ENCODE peak calls at places on chromosomes 5 and 9, in seven cellular contexts. One of them, this sample, is unnamed.

GRCh38 chr5:96855041-96855872 is 21.0 kb upstream of the ERAP2 start:
- DNase-seq in cardiac muscle cell: no peak
- DNase-seq in fibroblast of lung: peak
- DNase-seq in Caki2: no peak
- DNase-seq in HuH-7: no peak
- DNase-seq in stimulated activated CD8-positive, alpha-beta memory T cell treated with anti-CD3 and anti-CD28 coated beads, Interleukin-15, amount 100 ng/mL, for 24 hours: no peak
- DNase-seq in amniotic stem cell: no peak
- DNase-seq in this sample: peak

GRCh38 chr9:75889577-75889976 is 896 bp upstream of the PCSK5 start:
- DNase-seq in cardiac muscle cell: peak
- DNase-seq in fibroblast of lung: no peak
- DNase-seq in Caki2: no peak
- DNase-seq in HuH-7: peak
- DNase-seq in stimulated activated CD8-positive, alpha-beta memory T cell treated with anti-CD3 and anti-CD28 coated beads, Interleukin-15, amount 100 ng/mL, for 24 hours: no peak
- DNase-seq in amniotic stem cell: no peak
- DNase-seq in this sample: no peak

GRCh38 chr9:117825609-117826347 is 121.6 kb downstream of the TLR4 start:
- DNase-seq in cardiac muscle cell: no peak
- DNase-seq in fibroblast of lung: no peak
- DNase-seq in Caki2: no peak
- DNase-seq in HuH-7: no peak
- DNase-seq in stimulated activated CD8-positive, alpha-beta memory T cell treated with anti-CD3 and anti-CD28 coated beads, Interleukin-15, amount 100 ng/mL, for 24 hours: no peak
- DNase-seq in amniotic stem cell: no peak
- DNase-seq in this sample: no peak

GRCh38 chr9:79955300-79955699 is 383.5 kb downstream of the TLE4 start:
- DNase-seq in cardiac muscle cell: no peak
- DNase-seq in fibroblast of lung: no peak
- DNase-seq in Caki2: no peak
- DNase-seq in HuH-7: no peak
- DNase-seq in stimulated activated CD8-positive, alpha-beta memory T cell treated with anti-CD3 and anti-CD28 coated beads, Interleukin-15, amount 100 ng/mL, for 24 hours: no peak
- DNase-seq in amniotic stem cell: no peak
- DNase-seq in this sample: peak

GRCh38 chr5:166165600-166165999 is 2125.8 kb upstream of the WWC1 start:
- DNase-seq in cardiac muscle cell: peak
- DNase-seq in fibroblast of lung: no peak
- DNase-seq in Caki2: peak
- DNase-seq in HuH-7: peak
- DNase-seq in stimulated activated CD8-positive, alpha-beta memory T cell treated with anti-CD3 and anti-CD28 coated beads, Interleukin-15, amount 100 ng/mL, for 24 hours: no peak
- DNase-seq in amniotic stem cell: no peak
- DNase-seq in this sample: no peak

GRCh38 chr9:37801287-37801850 is 772 bp downstream of the DCAF10 start:
- DNase-seq in cardiac muscle cell: peak
- DNase-seq in fibroblast of lung: peak
- DNase-seq in Caki2: no peak
- DNase-seq in HuH-7: no peak
- DNase-seq in stimulated activated CD8-positive, alpha-beta memory T cell treated with anti-CD3 and anti-CD28 coated beads, Interleukin-15, amount 100 ng/mL, for 24 hours: no peak
- DNase-seq in amniotic stem cell: no peak
- DNase-seq in this sample: peak

GRCh38 chr5:84564311-84564710 is 179.6 kb upstream of the EDIL3 start:
- DNase-seq in cardiac muscle cell: no peak
- DNase-seq in fibroblast of lung: peak
- DNase-seq in Caki2: no peak
- DNase-seq in HuH-7: no peak
- DNase-seq in stimulated activated CD8-positive, alpha-beta memory T cell treated with anti-CD3 and anti-CD28 coated beads, Interleukin-15, amount 100 ng/mL, for 24 hours: no peak
- DNase-seq in amniotic stem cell: peak
- DNase-seq in this sample: peak

GRCh38 chr5:56631719-56632118 is 183.6 kb upstream of the MAP3K1 start:
- DNase-seq in cardiac muscle cell: no peak
- DNase-seq in fibroblast of lung: no peak
- DNase-seq in Caki2: no peak
- DNase-seq in HuH-7: no peak
- DNase-seq in stimulated activated CD8-positive, alpha-beta memory T cell treated with anti-CD3 and anti-CD28 coated beads, Interleukin-15, amount 100 ng/mL, for 24 hours: no peak
- DNase-seq in amniotic stem cell: no peak
- DNase-seq in this sample: no peak

GRCh38 chr9:136081113-136081825 is 13.8 kb downstream of the NACC2 start:
- DNase-seq in cardiac muscle cell: no peak
- DNase-seq in fibroblast of lung: no peak
- DNase-seq in Caki2: no peak
- DNase-seq in HuH-7: no peak
- DNase-seq in stimulated activated CD8-positive, alpha-beta memory T cell treated with anti-CD3 and anti-CD28 coated beads, Interleukin-15, amount 100 ng/mL, for 24 hours: no peak
- DNase-seq in amniotic stem cell: no peak
- DNase-seq in this sample: no peak

GRCh38 chr9:4382722-4383317 is 83.0 kb upstream of the GLIS3 start:
- DNase-seq in cardiac muscle cell: peak
- DNase-seq in fibroblast of lung: peak
- DNase-seq in Caki2: peak
- DNase-seq in HuH-7: peak
- DNase-seq in stimulated activated CD8-positive, alpha-beta memory T cell treated with anti-CD3 and anti-CD28 coated beads, Interleukin-15, amount 100 ng/mL, for 24 hours: no peak
- DNase-seq in amniotic stem cell: no peak
- DNase-seq in this sample: peak

GRCh38 chr5:122142480-122142879 is 13.1 kb downstream of the ZNF474 start:
- DNase-seq in cardiac muscle cell: no peak
- DNase-seq in fibroblast of lung: peak
- DNase-seq in Caki2: peak
- DNase-seq in HuH-7: no peak
- DNase-seq in stimulated activated CD8-positive, alpha-beta memory T cell treated with anti-CD3 and anti-CD28 coated beads, Interleukin-15, amount 100 ng/mL, for 24 hours: no peak
- DNase-seq in amniotic stem cell: peak
- DNase-seq in this sample: no peak

GRCh38 chr5:180168758-180169157 is 40.3 kb downstream of the RASGEF1C start:
- DNase-seq in cardiac muscle cell: no peak
- DNase-seq in fibroblast of lung: no peak
- DNase-seq in Caki2: no peak
- DNase-seq in HuH-7: no peak
- DNase-seq in stimulated activated CD8-positive, alpha-beta memory T cell treated with anti-CD3 and anti-CD28 coated beads, Interleukin-15, amount 100 ng/mL, for 24 hours: no peak
- DNase-seq in amniotic stem cell: no peak
- DNase-seq in this sample: no peak

GRCh38 chr9:136539427-136540412 is 6.1 kb downstream of the NOTCH1 start:
- DNase-seq in cardiac muscle cell: no peak
- DNase-seq in fibroblast of lung: peak
- DNase-seq in Caki2: peak
- DNase-seq in HuH-7: no peak
- DNase-seq in stimulated activated CD8-positive, alpha-beta memory T cell treated with anti-CD3 and anti-CD28 coated beads, Interleukin-15, amount 100 ng/mL, for 24 hours: peak
- DNase-seq in amniotic stem cell: no peak
- DNase-seq in this sample: no peak

GRCh38 chr5:147629196-147629595 is 119.3 kb upstream of the DPYSL3 start:
- DNase-seq in cardiac muscle cell: no peak
- DNase-seq in fibroblast of lung: peak
- DNase-seq in Caki2: no peak
- DNase-seq in HuH-7: no peak
- DNase-seq in stimulated activated CD8-positive, alpha-beta memory T cell treated with anti-CD3 and anti-CD28 coated beads, Interleukin-15, amount 100 ng/mL, for 24 hours: no peak
- DNase-seq in amniotic stem cell: no peak
- DNase-seq in this sample: no peak

GRCh38 chr9:38486056-38486455 is 61.8 kb upstream of the IGFBPL1 start:
- DNase-seq in cardiac muscle cell: no peak
- DNase-seq in fibroblast of lung: no peak
- DNase-seq in Caki2: no peak
- DNase-seq in HuH-7: no peak
- DNase-seq in stimulated activated CD8-positive, alpha-beta memory T cell treated with anti-CD3 and anti-CD28 coated beads, Interleukin-15, amount 100 ng/mL, for 24 hours: no peak
- DNase-seq in amniotic stem cell: no peak
- DNase-seq in this sample: no peak

GRCh38 chr9:36802171-36802920 is 229.7 kb downstream of the MELK start:
- DNase-seq in cardiac muscle cell: no peak
- DNase-seq in fibroblast of lung: peak
- DNase-seq in Caki2: no peak
- DNase-seq in HuH-7: no peak
- DNase-seq in stimulated activated CD8-positive, alpha-beta memory T cell treated with anti-CD3 and anti-CD28 coated beads, Interleukin-15, amount 100 ng/mL, for 24 hours: no peak
- DNase-seq in amniotic stem cell: no peak
- DNase-seq in this sample: peak

GRCh38 chr5:123215929-123216702 is 127.1 kb downstream of the PRDM6 start:
- DNase-seq in cardiac muscle cell: no peak
- DNase-seq in fibroblast of lung: no peak
- DNase-seq in Caki2: no peak
- DNase-seq in HuH-7: no peak
- DNase-seq in stimulated activated CD8-positive, alpha-beta memory T cell treated with anti-CD3 and anti-CD28 coated beads, Interleukin-15, amount 100 ng/mL, for 24 hours: no peak
- DNase-seq in amniotic stem cell: no peak
- DNase-seq in this sample: no peak

GRCh38 chr5:68225188-68225910 is 9.8 kb downstream of the PIK3R1 start:
- DNase-seq in cardiac muscle cell: no peak
- DNase-seq in fibroblast of lung: peak
- DNase-seq in Caki2: peak
- DNase-seq in HuH-7: no peak
- DNase-seq in stimulated activated CD8-positive, alpha-beta memory T cell treated with anti-CD3 and anti-CD28 coated beads, Interleukin-15, amount 100 ng/mL, for 24 hours: no peak
- DNase-seq in amniotic stem cell: no peak
- DNase-seq in this sample: peak

GRCh38 chr9:120905794-120906248 is 20.8 kb downstream of the TRAF1 start:
- DNase-seq in cardiac muscle cell: no peak
- DNase-seq in fibroblast of lung: no peak
- DNase-seq in Caki2: no peak
- DNase-seq in HuH-7: no peak
- DNase-seq in stimulated activated CD8-positive, alpha-beta memory T cell treated with anti-CD3 and anti-CD28 coated beads, Interleukin-15, amount 100 ng/mL, for 24 hours: no peak
- DNase-seq in amniotic stem cell: no peak
- DNase-seq in this sample: no peak

GRCh38 chr9:75359638-75360037 is 271.3 kb downstream of the OSTF1 start:
- DNase-seq in cardiac muscle cell: no peak
- DNase-seq in fibroblast of lung: no peak
- DNase-seq in Caki2: no peak
- DNase-seq in HuH-7: no peak
- DNase-seq in stimulated activated CD8-positive, alpha-beta memory T cell treated with anti-CD3 and anti-CD28 coated beads, Interleukin-15, amount 100 ng/mL, for 24 hours: no peak
- DNase-seq in amniotic stem cell: no peak
- DNase-seq in this sample: no peak

GRCh38 chr5:180387798-180388197 is 34.7 kb upstream of the GFPT2 start:
- DNase-seq in cardiac muscle cell: no peak
- DNase-seq in fibroblast of lung: no peak
- DNase-seq in Caki2: no peak
- DNase-seq in HuH-7: no peak
- DNase-seq in stimulated activated CD8-positive, alpha-beta memory T cell treated with anti-CD3 and anti-CD28 coated beads, Interleukin-15, amount 100 ng/mL, for 24 hours: no peak
- DNase-seq in amniotic stem cell: no peak
- DNase-seq in this sample: no peak